ENCODE peak calls at places on chromosomes 6 and 20, in seven cellular contexts. M, W, O, L, T, D and V are unnamed samples.
A peak's percentile ranks its signal among the peaks of the same experiment; 100 is the strongest.

GRCh38 chr6:1415416-1416063 is 26.2 kb downstream of the FOXF2 start:
- DNase-seq in M (no peak), W (no peak), O (no peak), L (no peak), T (no peak), D (no peak), V (no peak)

GRCh38 chr20:46523108-46523507 is 9.7 kb upstream of the ZNF334 start:
- DNase-seq in M (no peak), W (no peak), O (no peak), L (no peak), T (no peak), D (peak; percentile 21), V (no peak)

GRCh38 chr20:8228315-8228714 is 96.2 kb downstream of the PLCB1 start:
- DNase-seq in M (no peak), W (no peak), O (no peak), L (no peak), T (no peak), D (peak; percentile 31), V (no peak)

GRCh38 chr6:108589244-108589730 is 28.6 kb downstream of the FOXO3 start:
- DNase-seq in M (peak; percentile 26), W (no peak), O (no peak), L (peak; percentile 55), T (no peak), D (peak; percentile 25), V (no peak)

GRCh38 chr6:106692112-106692822 is 62.9 kb downstream of the QRSL1 start:
- DNase-seq in M (peak; percentile 49), W (no peak), O (no peak), L (peak; percentile 39), T (no peak), D (peak; percentile 60), V (no peak)

GRCh38 chr20:12040261-12040660 is 122.6 kb downstream of the BTBD3 start:
- DNase-seq in M (no peak), W (no peak), O (no peak), L (no peak), T (no peak), D (no peak), V (no peak)

GRCh38 chr6:82022614-82023102 is 224.9 kb downstream of the IBTK start:
- DNase-seq in M (peak; percentile 43), W (no peak), O (no peak), L (no peak), T (no peak), D (no peak), V (no peak)

GRCh38 chr6:84197708-84198107 is 29.7 kb downstream of the CEP162 start:
- DNase-seq in M (no peak), W (no peak), O (no peak), L (no peak), T (no peak), D (no peak), V (no peak)

GRCh38 chr6:158481612-158482473 is 78.0 kb upstream of the TMEM181 start:
- DNase-seq in M (no peak), W (no peak), O (no peak), L (no peak), T (peak; percentile 74), D (no peak), V (no peak)

GRCh38 chr20:6818033-6818808 is 50.7 kb downstream of the BMP2 start:
- DNase-seq in M (no peak), W (no peak), O (no peak), L (no peak), T (no peak), D (no peak), V (no peak)

GRCh38 chr6:166721576-166721975 is 94.5 kb upstream of the RPS6KA2 start:
- DNase-seq in M (no peak), W (no peak), O (no peak), L (no peak), T (no peak), D (no peak), V (no peak)

GRCh38 chr6:96923871-96924493 is 546 bp upstream of the KLHL32 start:
- DNase-seq in M (no peak), W (no peak), O (peak; percentile 24), L (no peak), T (no peak), D (peak; percentile 88), V (no peak)

GRCh38 chr20:51631011-51631950 is 88.8 kb upstream of the NFATC2 start:
- DNase-seq in M (peak; percentile 95), W (no peak), O (peak; percentile 61), L (no peak), T (peak; percentile 92), D (no peak), V (no peak)

GRCh38 chr6:121764493-121764892 is 329.0 kb downstream of the GJA1 start:
- DNase-seq in M (no peak), W (no peak), O (no peak), L (no peak), T (no peak), D (no peak), V (no peak)

GRCh38 chr6:113690255-113690956 is 166.7 kb upstream of the MARCKS start:
- DNase-seq in M (no peak), W (no peak), O (no peak), L (no peak), T (peak; percentile 73), D (peak; percentile 68), V (no peak)